ENCODE peak calls at places on chromosomes 3 and 15, in four cellular contexts. Q is body of pancreas, V is A549, X is IMR-90. J is an unnamed sample.

GRCh38 chr15:62750471-62750870 is 292.1 kb upstream of the TPM1 start:
- DNase-seq in Q (no peak), V (no peak), X (no peak), J (no peak)

GRCh38 chr15:78243491-78243941 is 9.2 kb upstream of the ACSBG1 start:
- DNase-seq in Q (peak), V (no peak), X (peak), J (peak)

GRCh38 chr3:39150170-39150802 is 3.1 kb downstream of the CSRNP1 start:
- DNase-seq in Q (no peak), V (no peak), X (no peak), J (no peak)

GRCh38 chr3:109687626-109688025 is 350.3 kb upstream of the DPPA4 start:
- DNase-seq in Q (no peak), V (no peak), X (no peak), J (no peak)

GRCh38 chr3:58102976-58103447 is 94.8 kb downstream of the FLNB start:
- DNase-seq in Q (peak), V (no peak), X (no peak), J (no peak)

GRCh38 chr15:56496635-56497034 is 31.7 kb upstream of the MNS1 start:
- DNase-seq in Q (peak), V (peak), X (peak), J (peak)

GRCh38 chr3:128487813-128488635 is 5.0 kb downstream of the GATA2 start:
- DNase-seq in Q (peak), V (peak), X (peak), J (peak)

GRCh38 chr15:100075284-100075683 is 266.5 kb downstream of the ADAMTS17 start:
- DNase-seq in Q (no peak), V (no peak), X (no peak), J (no peak)

GRCh38 chr3:171219258-171219657 is 192.7 kb upstream of the SLC2A2 start:
- DNase-seq in Q (no peak), V (no peak), X (no peak), J (no peak)

GRCh38 chr3:99872633-99873254 is 55.1 kb downstream of the CMSS1 start:
- DNase-seq in Q (no peak), V (no peak), X (no peak), J (peak)

GRCh38 chr3:152385761-152386160 is 117.0 kb downstream of the MBNL1 start:
- DNase-seq in Q (no peak), V (peak), X (peak), J (no peak)

GRCh38 chr3:53350652-53351051 is 3.3 kb upstream of the DCP1A start:
- DNase-seq in Q (peak), V (peak), X (peak), J (peak)

GRCh38 chr15:87669846-87670245 is 586.7 kb downstream of the NTRK3 start:
- DNase-seq in Q (no peak), V (no peak), X (no peak), J (no peak)

GRCh38 chr15:74391604-74392401 is 24.4 kb upstream of the CYP11A1 start:
- DNase-seq in Q (no peak), V (no peak), X (no peak), J (peak)

GRCh38 chr3:188170461-188171459 is 16.8 kb downstream of the LPP start:
- DNase-seq in Q (no peak), V (peak), X (no peak), J (no peak)

GRCh38 chr3:62211675-62212429 is 161.5 kb downstream of the FEZF2 start:
- DNase-seq in Q (no peak), V (no peak), X (no peak), J (no peak)

GRCh38 chr3:184873136-184873535 is 61.2 kb downstream of the VPS8 start:
- DNase-seq in Q (no peak), V (no peak), X (no peak), J (no peak)

GRCh38 chr3:11600501-11601282 is 43.0 kb downstream of the VGLL4 start:
- DNase-seq in Q (peak), V (peak), X (peak), J (no peak)

GRCh38 chr3:173043757-173044156 is 97.3 kb downstream of the SPATA16 start:
- DNase-seq in Q (no peak), V (no peak), X (no peak), J (no peak)

GRCh38 chr3:127764841-127765362 is 57.4 kb downstream of the MGLL start:
- DNase-seq in Q (no peak), V (no peak), X (peak), J (no peak)

GRCh38 chr15:49088996-49089395 is 42.8 kb upstream of the SECISBP2L start:
- DNase-seq in Q (no peak), V (no peak), X (no peak), J (no peak)

GRCh38 chr15:57516327-57517026 is 75.2 kb upstream of the MYZAP start:
- DNase-seq in Q (no peak), V (no peak), X (no peak), J (no peak)

GRCh38 chr3:101177577-101177976 is 142.8 kb downstream of the IMPG2 start:
- DNase-seq in Q (no peak), V (no peak), X (no peak), J (no peak)

GRCh38 chr15:60464836-60465630 is 13.9 kb downstream of the ICE2 start:
- DNase-seq in Q (no peak), V (no peak), X (no peak), J (no peak)

GRCh38 chr15:99496302-99496629 is 69.5 kb upstream of the MEF2A start:
- DNase-seq in Q (no peak), V (no peak), X (no peak), J (no peak)

GRCh38 chr3:197298341-197298857 is at the start of gene DLG1:
- DNase-seq in Q (peak), V (peak), X (peak), J (peak)
- TF ChIP-seq POLR2A in Q (no peak), V (peak), X (peak), J (peak)

GRCh38 chr15:41659855-41660234 is 360 bp upstream of the MGA start:
- DNase-seq in Q (no peak), V (no peak), X (no peak), J (no peak)

GRCh38 chr15:41661529-41662225 is 1.5 kb downstream of the MGA start:
- DNase-seq in Q (peak), V (peak), X (peak), J (peak)

GRCh38 chr15:41661078-41661528 is 898 bp downstream of the MGA start:
- DNase-seq in Q (no peak), V (no peak), X (no peak), J (no peak)

GRCh38 chr15:41659190-41659589 is 1.0 kb upstream of the MGA start:
- DNase-seq in Q (no peak), V (no peak), X (no peak), J (peak)

DNA sequence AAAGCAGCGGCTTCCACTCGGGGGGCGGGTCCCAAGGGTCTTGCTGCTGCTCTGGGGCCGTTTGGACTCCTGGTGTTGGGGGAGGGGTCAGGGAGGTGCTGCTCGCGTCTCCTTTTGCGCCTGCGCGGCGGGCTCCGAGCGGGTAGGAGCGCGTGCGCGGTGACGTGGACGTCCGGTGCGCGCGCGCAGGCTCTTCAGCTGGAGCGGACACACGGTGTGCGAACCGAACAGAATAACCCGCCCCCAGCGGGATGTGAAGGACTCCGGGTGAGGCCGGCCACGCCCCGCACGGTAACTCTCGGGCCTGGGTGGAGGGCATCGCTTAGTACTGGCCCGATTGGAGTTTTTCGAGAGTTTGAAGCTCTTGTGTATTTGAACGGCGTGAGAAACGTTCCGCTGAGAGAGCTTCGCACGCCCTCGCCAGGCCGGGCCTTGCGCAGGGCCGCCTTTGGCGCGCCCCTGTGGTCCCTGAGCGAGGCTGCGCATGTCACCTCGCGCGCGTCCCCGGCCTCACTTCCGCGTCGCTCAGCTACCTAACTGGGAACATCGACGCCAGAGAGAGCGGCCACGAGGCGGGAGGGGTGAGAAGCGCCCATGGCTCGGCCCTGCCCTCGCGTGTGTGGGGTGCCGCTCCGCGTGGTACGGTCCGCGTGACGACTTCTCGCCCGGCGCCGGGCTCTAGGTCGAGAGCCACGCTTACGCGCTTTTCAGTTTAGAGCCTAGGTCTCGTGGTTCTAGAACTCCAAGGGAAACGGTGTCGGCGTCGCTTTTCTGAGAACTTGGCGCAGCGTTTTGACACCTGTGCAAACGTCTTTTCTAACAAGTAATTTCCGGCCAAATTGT is at the start of gene MGA:
- DNase-seq in Q (peak), V (peak), X (peak), J (peak)
- TF ChIP-seq POLR2A in Q (peak), V (no peak), X (peak), J (peak)

DNA sequence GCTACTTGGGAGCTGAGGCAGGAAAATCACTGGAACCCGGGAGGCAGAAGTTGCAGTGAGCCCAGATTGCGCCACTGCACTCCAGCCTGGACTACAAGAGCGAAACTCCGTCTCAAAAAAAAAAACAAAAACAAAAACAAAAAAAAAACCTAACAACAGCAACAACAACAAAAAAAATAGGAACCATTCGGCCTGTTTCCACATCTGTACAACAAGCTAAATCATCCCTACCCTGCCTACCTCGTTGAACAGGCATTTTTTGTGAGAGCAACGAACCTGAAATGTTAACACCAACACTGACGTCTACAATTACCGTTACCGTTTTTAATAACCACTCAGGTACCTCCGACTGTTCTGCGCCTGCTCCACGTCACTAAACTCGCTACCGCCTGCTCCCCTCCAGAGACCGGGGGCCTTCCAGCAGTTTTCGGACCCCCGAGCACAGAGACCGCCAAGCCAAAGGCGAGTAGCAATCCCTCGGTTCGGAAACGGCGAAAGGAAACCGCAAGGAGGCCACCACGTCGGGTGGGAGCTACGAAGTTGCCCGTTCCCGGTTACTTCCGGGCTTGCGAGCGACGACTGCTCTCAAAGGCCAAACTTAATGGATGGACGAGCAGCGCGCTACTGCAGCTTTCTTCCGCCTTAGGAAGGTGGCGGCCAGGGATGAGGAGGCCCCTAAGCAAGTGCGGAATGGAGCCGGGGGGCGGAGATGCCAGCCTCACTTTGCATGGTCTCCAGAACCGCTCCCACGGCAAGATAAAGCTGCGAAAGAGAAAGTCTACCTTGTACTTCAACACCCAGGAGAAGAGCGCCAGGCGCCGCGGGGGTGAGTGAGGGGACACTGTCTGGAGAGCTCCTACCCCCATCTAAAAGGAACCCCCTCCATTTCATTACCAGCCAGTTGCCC is at the start of the genes PIGB and PIGBOS1:
- DNase-seq in Q (peak), V (peak), X (peak), J (peak)
- TF ChIP-seq POLR2A in Q (peak), V (peak), X (peak), J (peak)

GRCh38 chr15:85886345-85886935 is 91.7 kb upstream of the KLHL25 start:
- DNase-seq in Q (no peak), V (no peak), X (no peak), J (no peak)

GRCh38 chr15:85878866-85879265 is 84.1 kb upstream of the KLHL25 start:
- DNase-seq in Q (peak), V (no peak), X (no peak), J (no peak)

GRCh38 chr15:85879334-85880163 is 84.8 kb upstream of the KLHL25 start:
- DNase-seq in Q (no peak), V (peak), X (no peak), J (no peak)

GRCh38 chr15:85875756-85876155 is 81.0 kb upstream of the KLHL25 start:
- DNase-seq in Q (no peak), V (no peak), X (no peak), J (no peak)

GRCh38 chr15:85880501-85881190 is 85.9 kb upstream of the KLHL25 start:
- DNase-seq in Q (no peak), V (no peak), X (no peak), J (no peak)
- TF ChIP-seq POLR2A in Q (no peak), V (no peak), X (no peak), J (no peak)

GRCh38 chr3:124748560-124749198 is 18.4 kb downstream of the UMPS start:
- DNase-seq in Q (no peak), V (no peak), X (no peak), J (no peak)
- TF ChIP-seq POLR2A in Q (no peak), V (no peak), X (no peak), J (no peak)

GRCh38 chr3:13016726-13017255 is 56.4 kb downstream of the IQSEC1 start:
- DNase-seq in Q (no peak), V (no peak), X (no peak), J (peak)

GRCh38 chr3:13016083-13016725 is 57.0 kb downstream of the IQSEC1 start:
- DNase-seq in Q (peak), V (no peak), X (no peak), J (peak)

GRCh38 chr3:13014755-13015285 is 58.4 kb downstream of the IQSEC1 start:
- DNase-seq in Q (no peak), V (no peak), X (no peak), J (no peak)

GRCh38 chr3:13013994-13014754 is 59.1 kb downstream of the IQSEC1 start:
- DNase-seq in Q (no peak), V (no peak), X (no peak), J (peak)

GRCh38 chr3:13015286-13016082 is 57.7 kb downstream of the IQSEC1 start:
- DNase-seq in Q (peak), V (no peak), X (no peak), J (peak)
- TF ChIP-seq POLR2A in Q (peak), V (no peak), X (no peak), J (peak)

J was measured in erythroblast.